ENCODE peak calls at places on chromosome 6, in five cellular contexts. J, E, H, G and S are unnamed samples.

GRCh38 chr6:101224751-101225150 is 168.8 kb upstream of the GRIK2 start:
- DNase-seq in J (no peak), H (no peak), E (no peak), G (no peak), S (no peak)

GRCh38 chr6:8655670-8656454 is 220.5 kb upstream of the SLC35B3 start:
- DNase-seq in E (no peak), G (no peak), H (no peak), J (no peak), S (no peak)

GRCh38 chr6:31738048-31738979 is 1.5 kb upstream of the MSH5 start:
- DNase-seq in H (peak), J (peak), G (no peak), E (no peak), S (peak)

GRCh38 chr6:32975886-32976285 is 7.5 kb downstream of the BRD2 start:
- DNase-seq in G (no peak), E (no peak), J (no peak), H (no peak), S (no peak)

GRCh38 chr6:107767637-107768036 is 56.5 kb downstream of the SCML4 start:
- DNase-seq in E (no peak), J (no peak), H (no peak), G (no peak), S (no peak)

GRCh38 chr6:26175428-26176181 is 88.4 kb downstream of the HFE start:
- DNase-seq in H (no peak), E (no peak), G (no peak), J (peak), S (peak)

GRCh38 chr6:158621694-158622544 is 22.6 kb downstream of the DYNLT1 start:
- DNase-seq in G (no peak), E (no peak), H (no peak), J (no peak), S (no peak)

GRCh38 chr6:3913077-3913957 is 64.1 kb downstream of the FAM50B start:
- DNase-seq in G (no peak), H (no peak), J (peak), E (peak), S (no peak)

GRCh38 chr6:66496659-66497058 is 789.6 kb upstream of the EYS start:
- DNase-seq in G (no peak), E (no peak), H (no peak), J (peak), S (no peak)

GRCh38 chr6:32082951-32083350 is 26.2 kb downstream of the TNXB start:
- DNase-seq in J (peak), E (peak), H (no peak), G (peak), S (no peak)

GRCh38 chr6:121539537-121539936 is 104.1 kb downstream of the GJA1 start:
- DNase-seq in G (no peak), J (no peak), E (no peak), H (no peak), S (no peak)

GRCh38 chr6:127136786-127137185 is 18.3 kb downstream of the RSPO3 start:
- DNase-seq in E (no peak), G (no peak), H (no peak), J (no peak), S (no peak)

GRCh38 chr6:151388997-151389639 is 2.2 kb downstream of the ZBTB2 start:
- DNase-seq in G (no peak), E (no peak), J (no peak), H (no peak), S (no peak)

GRCh38 chr6:130178692-130179091 is 44.1 kb downstream of the SAMD3 start:
- DNase-seq in J (peak), E (no peak), H (no peak), G (no peak), S (no peak)

GRCh38 chr6:47844881-47845280 is 63.0 kb downstream of the OPN5 start:
- DNase-seq in E (no peak), G (no peak), J (no peak), H (no peak), S (no peak)

GRCh38 chr6:139977887-139978332 is 603.5 kb upstream of the CITED2 start:
- DNase-seq in G (no peak), E (no peak), J (peak), H (no peak), S (no peak)

GRCh38 chr6:84618836-84619235 is 145.6 kb downstream of the TBX18 start:
- DNase-seq in J (peak), H (no peak), E (no peak), G (no peak), S (no peak)
- H3K4me3 ChIP-seq in J (no peak), H (no peak), E (no peak), G (no peak), S (no peak)

DNA sequence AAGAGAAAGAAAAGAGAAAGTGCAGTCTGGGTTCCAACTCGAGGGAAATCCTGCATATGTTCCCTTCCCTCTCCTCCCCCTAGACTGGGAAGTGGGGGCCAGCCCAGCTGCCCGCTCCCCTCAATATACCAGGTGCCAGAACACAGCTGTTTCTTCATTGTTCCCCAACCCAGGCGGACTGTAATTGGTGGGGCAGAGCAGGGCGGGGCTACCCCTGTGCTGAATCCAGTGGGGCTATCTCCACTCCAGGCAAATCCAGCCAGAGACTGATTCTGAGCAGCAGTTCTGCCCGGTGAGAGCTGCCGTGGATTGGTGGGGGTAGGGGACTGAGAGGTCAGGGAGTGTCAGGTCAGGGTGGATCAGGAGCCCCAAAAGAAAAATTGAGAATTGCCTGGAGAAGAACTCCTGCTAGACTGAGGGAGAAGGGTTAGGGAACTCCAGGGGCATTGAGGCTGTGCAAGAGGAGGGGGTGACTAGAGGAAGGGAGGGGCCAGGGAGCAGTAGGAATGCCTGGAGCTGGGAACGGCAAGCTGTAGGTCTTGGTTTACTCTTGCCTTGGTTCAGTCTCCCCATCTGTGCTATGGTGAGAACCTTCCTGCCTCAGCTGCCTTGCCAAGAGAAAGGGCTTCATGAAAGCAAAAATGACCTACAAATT is at the start of gene MYMX:
- DNase-seq in E (no peak), J (no peak), G (no peak), H (no peak), S (no peak)
- H3K4me3 ChIP-seq in E (no peak), J (no peak), G (no peak), H (no peak), S (no peak)

DNA sequence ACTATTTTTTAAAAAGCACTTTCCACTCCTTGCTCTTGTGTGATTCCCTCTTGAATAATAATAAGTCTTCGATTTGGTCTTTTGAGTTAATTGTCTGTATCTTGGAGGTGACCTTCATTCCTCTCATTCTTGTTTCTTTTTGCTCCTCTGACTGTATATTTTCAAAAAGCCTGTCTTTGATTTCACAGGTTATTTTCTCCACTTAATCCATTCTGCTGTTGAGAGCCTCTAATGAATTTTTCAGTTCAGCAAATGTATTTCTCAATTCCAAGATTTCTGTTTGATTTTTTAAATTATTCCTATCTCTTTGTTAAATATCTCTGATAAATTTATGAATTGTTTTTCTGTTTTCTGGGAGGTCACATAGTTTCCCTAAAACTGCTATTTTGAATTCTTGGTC is 21.7 kb upstream of the KIAA1586 start:
- DNase-seq in H (no peak), J (no peak), E (no peak), G (no peak), S (no peak)
- H3K4me3 ChIP-seq in H (no peak), J (no peak), E (no peak), G (no peak), S (no peak)

GRCh38 chr6:30129818-30130679 is 5.9 kb upstream of the TRIM40 start:
- DNase-seq in G (no peak), E (no peak), J (no peak), H (no peak), S (no peak)
- H3K4me3 ChIP-seq in G (no peak), E (no peak), J (no peak), H (no peak), S (no peak)

GRCh38 chr6:76774750-76775396 is 688.4 kb downstream of the HTR1B start:
- DNase-seq in J (no peak), H (no peak), E (no peak), G (peak), S (no peak)
- H3K4me3 ChIP-seq in J (no peak), H (no peak), E (no peak), G (no peak), S (no peak)

DNA sequence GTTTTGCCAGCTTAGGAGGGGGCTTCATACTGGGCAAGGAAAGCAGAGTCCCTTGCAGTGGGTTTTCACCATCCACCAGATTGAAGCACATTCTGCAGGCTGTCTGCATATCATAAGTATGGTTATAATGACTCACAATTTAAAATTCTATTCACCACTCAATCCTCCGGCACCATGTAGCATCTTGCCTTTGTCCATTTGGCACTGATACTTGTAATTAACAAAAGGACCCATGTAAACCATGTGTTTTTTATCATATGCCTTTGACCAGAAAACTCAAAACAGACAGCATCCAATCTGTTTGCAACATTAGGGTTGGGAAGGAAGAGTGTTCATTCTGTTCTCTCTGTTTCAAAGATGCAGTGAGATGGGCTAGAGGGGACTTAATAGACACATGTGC is 3.0 kb downstream of the CD83 start:
- DNase-seq in H (no peak), G (no peak), J (peak), E (no peak), S (no peak)
- H3K4me3 ChIP-seq in H (no peak), G (no peak), J (no peak), E (no peak), S (no peak)

DNA sequence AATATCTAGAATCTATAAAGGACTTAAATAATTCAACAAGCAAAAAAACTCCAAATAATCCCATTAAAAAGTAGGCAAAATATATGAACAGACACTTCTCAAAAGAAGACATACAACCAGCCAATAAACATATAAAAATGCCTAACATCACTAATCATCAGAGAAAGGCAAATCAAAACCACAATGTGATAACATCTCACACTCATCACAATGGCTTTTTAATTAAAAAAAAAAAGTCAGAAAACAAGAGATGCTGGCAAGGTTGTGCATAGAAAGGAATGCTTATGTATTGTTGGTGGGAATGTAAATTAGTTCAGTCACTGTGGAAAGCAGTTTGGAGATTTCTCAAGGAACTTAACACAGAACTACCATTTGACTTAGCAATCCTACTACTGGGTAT is 979.6 kb upstream of the MAP3K7 start:
- DNase-seq in E (no peak), H (no peak), J (no peak), G (no peak), S (no peak)
- H3K4me3 ChIP-seq in E (no peak), H (no peak), J (no peak), G (no peak), S (no peak)